ENCODE peak calls at places on chromosomes 2 and 18, in eight cellular contexts. Z, J, C, D, M, P, V and S are unnamed samples.

GRCh38 chr2:206798009-206798408 is 32.6 kb downstream of the FASTKD2 start:
- DNase-seq in J (no peak), C (no peak), D (no peak), Z (no peak), M (no peak), P (no peak), V (no peak), S (no peak)

GRCh38 chr2:88919087-88919738 is 227.7 kb downstream of the RPIA start:
- DNase-seq in C (no peak), V (no peak), Z (no peak), J (no peak), D (no peak), M (peak), P (no peak), S (no peak)

GRCh38 chr2:235358981-235359471 is 134.8 kb upstream of the AGAP1 start:
- DNase-seq in Z (no peak), C (no peak), J (no peak), V (no peak), M (no peak), D (no peak), P (no peak), S (no peak)

GRCh38 chr2:188517549-188518255 is 226.0 kb downstream of the GULP1 start:
- DNase-seq in M (no peak), Z (no peak), P (no peak), J (no peak), V (no peak), C (no peak), D (no peak), S (no peak)

GRCh38 chr2:54274781-54275242 is 18.8 kb upstream of the TSPYL6 start:
- DNase-seq in J (no peak), D (no peak), M (peak), Z (no peak), C (no peak), V (no peak), P (peak), S (no peak)

GRCh38 chr2:101998556-101999121 is 6.9 kb downstream of the IL1R2 start:
- DNase-seq in C (no peak), M (no peak), P (no peak), Z (no peak), D (no peak), J (no peak), V (no peak), S (no peak)

GRCh38 chr2:189798312-189799029 is 14.2 kb downstream of the PMS1 start:
- DNase-seq in P (no peak), Z (no peak), D (no peak), M (peak), C (no peak), V (no peak), J (no peak), S (no peak)

GRCh38 chr2:23593396-23594078 is 208.6 kb downstream of the KLHL29 start:
- DNase-seq in C (no peak), D (no peak), V (no peak), P (no peak), J (no peak), Z (no peak), M (no peak), S (no peak)

GRCh38 chr2:226607379-226607778 is 192.2 kb downstream of the IRS1 start:
- DNase-seq in J (no peak), P (no peak), C (no peak), M (no peak), D (no peak), Z (no peak), V (no peak), S (no peak)

GRCh38 chr18:8813621-8814020 is 108.3 kb downstream of the MTCL1 start:
- DNase-seq in Z (no peak), M (no peak), J (no peak), D (no peak), V (no peak), P (peak), C (no peak), S (no peak)

GRCh38 chr2:237097911-237098702 is 12.4 kb downstream of the COPS8 start:
- DNase-seq in Z (no peak), V (no peak), D (no peak), P (peak), M (peak), J (no peak), C (peak), S (no peak)

GRCh38 chr2:150663143-150663542 is 175.7 kb upstream of the RND3 start:
- DNase-seq in P (peak), M (peak), C (peak), D (no peak), Z (no peak), J (no peak), V (no peak), S (no peak)

GRCh38 chr2:157929871-157930667 is 53.9 kb upstream of the ACVR1 start:
- DNase-seq in D (no peak), Z (no peak), M (no peak), J (no peak), C (no peak), P (no peak), V (no peak), S (no peak)

GRCh38 chr2:206611736-206612135 is 30.6 kb upstream of the FAM237A start:
- DNase-seq in Z (no peak), J (no peak), V (no peak), C (no peak), D (no peak), M (no peak), P (no peak), S (no peak)

GRCh38 chr2:6392966-6393365 is 472.7 kb downstream of the CMPK2 start:
- DNase-seq in M (no peak), Z (no peak), V (no peak), C (no peak), D (no peak), P (no peak), J (no peak), S (no peak)

GRCh38 chr2:237433920-237434319 is 20.0 kb upstream of the COL6A3 start:
- DNase-seq in Z (peak), C (no peak), D (no peak), J (no peak), P (no peak), M (no peak), V (no peak), S (no peak)

GRCh38 chr2:96870631-96871255 is 863 bp upstream of the SEMA4C start:
- DNase-seq in D (no peak), Z (peak), P (no peak), J (no peak), M (peak), C (no peak), V (no peak), S (no peak)

GRCh38 chr2:236859896-236860295 is 225.8 kb upstream of the COPS8 start:
- DNase-seq in Z (no peak), P (no peak), V (no peak), D (peak), M (peak), J (no peak), C (no peak), S (no peak)

GRCh38 chr2:33581857-33582256 is 17.2 kb downstream of the FAM98A start:
- DNase-seq in V (no peak), Z (no peak), J (no peak), P (no peak), D (no peak), M (no peak), C (no peak), S (no peak)

GRCh38 chr2:102061962-102062795 is 70.4 kb downstream of the IL1R2 start:
- DNase-seq in P (no peak), Z (no peak), C (no peak), M (no peak), D (no peak), J (no peak), V (no peak), S (no peak)

GRCh38 chr2:69298261-69298660 is 88.8 kb downstream of the GFPT1 start:
- DNase-seq in P (peak), C (peak), D (no peak), J (no peak), V (peak), Z (no peak), M (no peak), S (no peak)

GRCh38 chr18:76951600-76952247 is 129.4 kb downstream of the ZNF236 start:
- DNase-seq in D (no peak), J (no peak), M (no peak), P (no peak), V (no peak), C (no peak), Z (no peak), S (no peak)

GRCh38 chr2:127753374-127753773 is 52.1 kb downstream of the SFT2D3 start:
- DNase-seq in J (no peak), C (no peak), Z (no peak), M (no peak), V (no peak), P (no peak), D (no peak), S (no peak)

GRCh38 chr18:46939337-46939963 is 22.0 kb downstream of the KATNAL2 start:
- DNase-seq in V (no peak), J (no peak), Z (no peak), D (no peak), C (no peak), M (peak), P (peak), S (no peak)

GRCh38 chr2:57733959-57734358 is 312.6 kb upstream of the VRK2 start:
- DNase-seq in P (no peak), J (no peak), D (no peak), V (no peak), Z (no peak), C (no peak), M (no peak), S (no peak)

GRCh38 chr2:74867841-74868658 is 34.1 kb downstream of the HK2 start:
- DNase-seq in C (no peak), V (no peak), D (no peak), J (no peak), Z (no peak), M (no peak), P (peak), S (no peak)

GRCh38 chr18:79534356-79534755 is 138.6 kb downstream of the NFATC1 start:
- DNase-seq in C (no peak), P (no peak), Z (no peak), J (no peak), D (no peak), M (no peak), V (no peak), S (no peak)

GRCh38 chr18:79533146-79533545 is 137.4 kb downstream of the NFATC1 start:
- DNase-seq in D (no peak), M (no peak), J (no peak), C (no peak), V (no peak), Z (no peak), P (no peak), S (no peak)

GRCh38 chr18:79531926-79532689 is 136.4 kb downstream of the NFATC1 start:
- DNase-seq in J (no peak), P (no peak), Z (no peak), V (no peak), M (no peak), D (no peak), C (no peak), S (no peak)

GRCh38 chr18:79532690-79533058 is 136.9 kb downstream of the NFATC1 start:
- DNase-seq in P (no peak), M (no peak), Z (no peak), J (no peak), C (no peak), D (no peak), V (no peak), S (no peak)

GRCh38 chr18:79533591-79533990 is 137.9 kb downstream of the NFATC1 start:
- DNase-seq in P (no peak), M (no peak), D (no peak), V (no peak), J (no peak), C (no peak), Z (no peak), S (no peak)
- TF ChIP-seq CTCF in P (no peak), M (no peak), D (no peak), V (no peak), J (no peak), C (no peak), Z (no peak), S (no peak)

GRCh38 chr18:62715439-62715792 is at the start of gene PHLPP1:
- DNase-seq in V (no peak), C (no peak), J (no peak), D (no peak), M (no peak), P (no peak), Z (no peak), S (no peak)

GRCh38 chr18:62715829-62716678 is 713 bp downstream of the PHLPP1 start:
- DNase-seq in D (peak), C (no peak), Z (peak), V (peak), M (peak), P (no peak), J (peak), S (peak)

GRCh38 chr18:62717059-62717849 is 1.9 kb downstream of the PHLPP1 start:
- DNase-seq in Z (peak), M (peak), C (no peak), J (peak), V (peak), P (no peak), D (no peak), S (no peak)

GRCh38 chr18:62717850-62718229 is 2.5 kb downstream of the PHLPP1 start:
- DNase-seq in P (no peak), J (no peak), C (no peak), V (no peak), Z (no peak), D (no peak), M (no peak), S (no peak)

GRCh38 chr18:62716679-62717058 is 1.3 kb downstream of the PHLPP1 start:
- DNase-seq in J (peak), P (no peak), C (no peak), Z (no peak), M (peak), V (peak), D (peak), S (peak)
- TF ChIP-seq CTCF in J (no peak), P (no peak), C (peak), Z (no peak), M (no peak), V (no peak), D (no peak), S (peak)

GRCh38 chr18:58671122-58671940 is at the start of gene MALT1:
- DNase-seq in C (peak), J (peak), D (peak), P (peak), V (peak), M (peak), Z (peak), S (peak)
- TF ChIP-seq CTCF in C (no peak), J (peak), D (no peak), P (no peak), V (no peak), M (no peak), Z (no peak), S (peak)

DNA sequence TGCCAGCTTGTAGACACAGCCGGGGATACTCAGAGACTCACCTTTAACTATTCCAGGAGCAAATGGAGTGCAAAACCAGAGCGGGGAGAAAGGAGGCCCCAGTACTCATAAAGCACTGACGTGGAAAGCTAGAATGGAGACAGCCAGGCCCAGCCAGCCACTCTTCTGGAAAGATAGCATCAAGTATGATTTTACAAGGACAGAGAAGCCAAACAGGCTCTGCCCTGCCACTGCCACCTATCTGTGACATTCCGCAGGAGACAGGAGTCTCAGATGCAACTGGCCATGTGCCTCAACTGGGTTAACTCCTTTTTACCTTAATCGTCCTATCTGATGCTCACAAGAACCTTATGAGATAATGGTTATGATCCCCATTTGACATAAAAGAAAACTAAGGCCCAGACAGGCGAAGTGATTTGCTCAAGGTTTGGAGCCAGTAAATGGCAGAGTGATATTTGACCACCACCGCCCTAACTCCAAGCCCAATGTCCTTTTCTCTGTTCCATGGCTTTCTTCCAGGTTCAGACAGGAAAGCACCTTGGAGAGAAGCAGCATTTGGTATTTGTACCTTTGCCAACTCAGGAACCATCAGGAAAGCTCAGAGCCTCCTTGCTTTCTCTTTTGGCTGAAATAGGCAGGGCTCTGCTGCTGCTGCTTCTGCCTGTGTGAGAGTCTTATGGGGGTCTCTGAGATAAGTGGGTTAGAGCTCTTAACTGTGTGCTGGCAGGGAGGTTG is 15.6 kb downstream of the KIF3C start:
- DNase-seq in Z (no peak), C (no peak), P (no peak), V (no peak), M (no peak), J (no peak), D (no peak), S (no peak)
- TF ChIP-seq CTCF in Z (no peak), C (no peak), P (no peak), V (peak), M (no peak), J (no peak), D (no peak), S (no peak)

GRCh38 chr2:61450144-61450543 is 20.7 kb downstream of the USP34 start:
- DNase-seq in M (no peak), C (no peak), J (no peak), D (no peak), Z (no peak), V (no peak), P (no peak), S (no peak)
- TF ChIP-seq CTCF in M (no peak), C (no peak), J (no peak), D (no peak), Z (no peak), V (no peak), P (no peak), S (no peak)

GRCh38 chr2:161946489-161947107 is 127.4 kb downstream of the DPP4 start:
- DNase-seq in C (peak), D (no peak), M (peak), V (no peak), J (peak), Z (no peak), P (peak), S (no peak)
- TF ChIP-seq CTCF in C (peak), D (peak), M (peak), V (peak), J (peak), Z (peak), P (peak), S (peak)

DNA sequence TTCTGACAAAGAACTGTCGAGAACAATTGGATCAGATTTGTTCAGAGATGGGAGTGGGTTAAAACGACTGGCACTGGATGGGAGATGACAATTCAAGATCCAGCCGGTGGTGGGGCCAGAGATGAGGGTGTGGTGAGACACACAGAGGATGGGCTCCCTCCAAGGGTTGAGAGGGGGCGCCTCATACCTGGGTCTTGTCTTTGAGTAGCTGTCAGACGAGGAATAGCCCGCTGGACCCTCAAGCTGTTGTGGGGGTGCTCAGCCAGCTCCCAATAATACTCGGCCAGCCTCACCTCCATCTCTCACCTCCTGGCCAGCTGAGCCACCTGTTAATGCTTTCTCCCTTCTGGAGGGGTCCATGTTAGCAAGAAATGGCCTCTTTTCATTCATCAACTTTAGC is 14.0 kb downstream of the INPP5D start:
- DNase-seq in M (no peak), P (no peak), J (no peak), D (no peak), C (no peak), V (no peak), Z (no peak), S (no peak)
- TF ChIP-seq CTCF in M (no peak), P (no peak), J (no peak), D (no peak), C (no peak), V (no peak), Z (no peak), S (no peak)

DNA sequence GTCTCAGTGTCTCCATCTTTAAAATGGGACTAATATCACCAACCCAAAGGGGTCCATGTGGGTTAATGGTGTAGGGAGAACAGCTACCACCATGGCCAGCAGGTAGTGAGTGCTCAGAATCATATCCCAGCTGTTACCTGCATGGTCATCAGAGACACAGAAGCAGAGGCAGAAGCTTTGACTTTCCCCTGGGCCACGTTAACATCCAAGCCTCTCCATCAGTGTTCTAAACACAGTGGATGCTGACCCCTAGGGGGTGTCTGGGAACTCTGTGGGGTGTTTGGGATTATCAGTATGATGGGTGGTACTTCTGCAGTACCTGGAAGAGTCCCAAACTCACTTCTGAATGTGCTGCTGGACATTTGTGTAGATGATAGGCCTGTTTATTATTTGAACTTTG is 93.6 kb downstream of the GYPC start:
- DNase-seq in J (peak), Z (no peak), V (no peak), D (no peak), P (no peak), M (peak), C (no peak), S (no peak)
- TF ChIP-seq CTCF in J (no peak), Z (no peak), V (peak), D (no peak), P (peak), M (peak), C (peak), S (peak)

DNA sequence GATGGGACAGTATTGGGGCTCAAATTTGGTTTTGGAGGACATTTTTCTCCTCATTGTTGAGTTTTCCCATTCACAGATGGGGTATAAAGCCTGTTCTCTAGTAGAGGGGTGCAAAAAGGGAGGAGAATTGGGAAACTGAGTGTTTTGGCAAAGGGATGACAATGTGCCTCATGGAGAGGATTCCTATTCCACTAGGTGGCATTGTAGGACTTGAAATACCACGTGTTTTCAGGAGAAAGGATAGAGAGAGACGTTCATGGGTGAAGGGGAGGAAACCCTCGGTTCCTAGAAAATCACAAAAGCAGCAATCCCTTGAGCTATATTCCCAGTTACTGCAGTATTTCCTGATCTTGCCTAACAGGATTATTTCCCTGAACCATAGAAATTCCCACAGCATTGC is 113.7 kb upstream of the SRD5A2 start:
- DNase-seq in P (no peak), Z (no peak), M (peak), D (no peak), J (no peak), V (no peak), C (no peak), S (no peak)
- TF ChIP-seq CTCF in P (no peak), Z (no peak), M (peak), D (no peak), J (no peak), V (no peak), C (no peak), S (no peak)